ENCODE peak calls at places on chromosomes 16 and 17, in four cellular contexts. K is A549, P is HepG2, J is GM12878. H is an unnamed sample.
A peak's percentile ranks its signal among the peaks of the same experiment; 100 is the strongest.

GRCh38 chr17:14747576-14747940 is 446.7 kb downstream of the HS3ST3B1 start:
- DNase-seq in K (no peak), J (no peak), P (no peak), H (no peak)

GRCh38 chr16:59305850-59306249 is 571.7 kb upstream of the GOT2 start:
- DNase-seq in J (no peak), P (no peak), K (no peak), H (no peak)

GRCh38 chr16:10871157-10871991 is 5.6 kb upstream of the CIITA start:
- DNase-seq in K (no peak), J (peak; percentile 86), P (peak; percentile 28), H (no peak)

GRCh38 chr16:58020628-58021521 is 4.7 kb upstream of the MMP15 start:
- DNase-seq in J (no peak), K (peak; percentile 67), P (peak; percentile 50), H (peak; percentile 66)

GRCh38 chr16:89738072-89738377 is 16.7 kb downstream of the ZNF276 start:
- DNase-seq in K (no peak), J (no peak), P (no peak), H (no peak)

GRCh38 chr17:32783602-32784001 is 93.3 kb downstream of the MYO1D start:
- DNase-seq in P (peak; percentile 47), J (peak; percentile 32), K (peak; percentile 61), H (peak; percentile 54)

GRCh38 chr17:36082062-36082461 is 7.9 kb downstream of the CCL3 start:
- DNase-seq in J (peak; percentile 52), K (no peak), P (no peak), H (no peak)

GRCh38 chr16:56984639-56985038 is 4.7 kb upstream of the NLRC5 start:
- DNase-seq in P (no peak), K (no peak), J (no peak), H (no peak)

GRCh38 chr17:50440172-50440837 is 14.3 kb downstream of the ACSF2 start:
- DNase-seq in K (no peak), J (no peak), P (peak; percentile 67), H (no peak)

DNA sequence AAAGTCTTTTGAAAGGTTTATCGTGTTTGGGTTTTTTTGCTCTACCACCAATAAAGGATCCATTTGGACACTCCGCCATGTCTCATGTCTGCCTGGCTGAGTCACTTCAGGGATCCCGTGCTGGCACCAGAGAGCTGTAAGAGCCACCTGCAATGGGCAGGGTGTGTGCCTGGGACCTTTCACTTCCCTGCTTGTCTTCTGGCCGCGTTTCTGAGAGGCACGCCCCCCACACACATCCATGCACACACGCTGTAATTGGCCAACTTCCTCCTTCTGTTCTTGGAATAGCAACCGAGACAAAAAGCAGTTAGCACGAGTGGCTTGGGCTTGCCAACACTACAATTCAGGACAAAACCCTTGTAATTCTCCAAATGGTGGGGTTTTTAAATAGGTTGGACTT is 9.8 kb upstream of the SOST start:
- DNase-seq in J (no peak), K (no peak), P (no peak), H (peak; percentile 10)
- TF ChIP-seq HDAC2 in J (no peak), K (no peak), P (no peak), H (no peak)

DNA sequence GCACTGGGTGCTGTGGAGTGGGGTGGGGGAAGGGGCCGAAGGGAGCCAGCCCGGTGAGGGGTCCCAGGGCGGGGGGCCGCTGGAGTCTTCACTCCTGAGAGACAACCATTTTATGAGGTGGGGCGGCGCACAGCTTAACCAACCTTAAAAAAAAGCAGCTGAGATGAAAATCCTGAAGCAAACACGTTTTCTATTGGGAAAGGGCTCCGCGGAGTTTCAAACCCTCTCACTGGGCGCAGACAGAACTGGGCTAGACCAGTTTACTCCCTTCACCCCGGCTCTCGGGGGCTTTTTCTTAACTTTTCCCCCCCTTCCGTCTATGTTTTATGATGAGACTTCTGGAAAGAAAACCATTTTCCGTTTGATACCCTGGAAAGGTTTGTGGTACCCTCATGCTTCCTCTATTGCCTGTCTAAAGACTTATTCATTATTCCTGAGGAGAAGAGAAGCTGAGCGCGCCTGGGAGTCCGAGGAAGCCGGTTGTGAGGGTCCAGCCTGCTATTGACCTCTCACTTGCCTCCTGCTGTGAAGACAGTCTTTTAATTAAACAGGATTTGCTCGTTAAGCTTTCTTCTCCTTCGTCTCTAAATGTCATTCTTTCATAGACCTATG is 477 bp upstream of the SSH2 start:
- DNase-seq in J (no peak), P (peak; percentile 3), K (no peak), H (no peak)
- TF ChIP-seq HDAC2 in J (no peak), P (no peak), K (no peak), H (no peak)

GRCh38 chr16:30747331-30747730 is 894 bp upstream of the PHKG2 start:
- DNase-seq in P (no peak), K (no peak), J (no peak), H (no peak)
- TF ChIP-seq HDAC2 in P (no peak), K (no peak), J (no peak), H (no peak)

GRCh38 chr16:9027070-9027799 is 63.5 kb upstream of the USP7 start:
- DNase-seq in K (no peak), P (no peak), J (no peak), H (no peak)
- TF ChIP-seq HDAC2 in K (no peak), P (no peak), J (no peak), H (no peak)

H was measured in K562.